ENCODE peak calls at places on chromosomes 3 and 15, in nine cellular contexts. One of them, this sample, is unnamed.

GRCh38 chr3:125683067-125683844 is 88.0 kb upstream of the OSBPL11 start:
- DNase-seq in lower leg skin: peak
- DNase-seq in neural progenitor cell: no peak
- DNase-seq in WERI-Rb-1: peak
- DNase-seq in right lobe of liver: no peak
- DNase-seq in mucosa of descending colon: no peak
- DNase-seq in osteoblast: no peak
- DNase-seq in hepatocyte: no peak
- DNase-seq in astrocyte of the spinal cord: no peak
- DNase-seq in this sample: no peak

GRCh38 chr3:107264888-107265287 is 112.4 kb upstream of the CCDC54 start:
- DNase-seq in neural progenitor cell: no peak
- DNase-seq in WERI-Rb-1: no peak
- DNase-seq in osteoblast: no peak
- DNase-seq in right lobe of liver: no peak
- DNase-seq in astrocyte of the spinal cord: no peak
- DNase-seq in hepatocyte: peak
- DNase-seq in lower leg skin: no peak
- DNase-seq in mucosa of descending colon: no peak
- DNase-seq in this sample: peak

GRCh38 chr15:81945014-81945615 is 100.7 kb downstream of the MEX3B start:
- DNase-seq in hepatocyte: no peak
- DNase-seq in WERI-Rb-1: no peak
- DNase-seq in lower leg skin: no peak
- DNase-seq in mucosa of descending colon: no peak
- DNase-seq in osteoblast: no peak
- DNase-seq in neural progenitor cell: peak
- DNase-seq in right lobe of liver: no peak
- DNase-seq in astrocyte of the spinal cord: no peak
- DNase-seq in this sample: no peak

GRCh38 chr15:90347666-90348065 is 4.4 kb upstream of the ZNF774 start:
- DNase-seq in hepatocyte: no peak
- DNase-seq in right lobe of liver: no peak
- DNase-seq in lower leg skin: no peak
- DNase-seq in neural progenitor cell: no peak
- DNase-seq in mucosa of descending colon: no peak
- DNase-seq in osteoblast: no peak
- DNase-seq in astrocyte of the spinal cord: no peak
- DNase-seq in WERI-Rb-1: no peak
- DNase-seq in this sample: no peak

GRCh38 chr15:42139596-42139995 is 16.8 kb downstream of the PLA2G4F start:
- DNase-seq in lower leg skin: peak
- DNase-seq in neural progenitor cell: no peak
- DNase-seq in right lobe of liver: peak
- DNase-seq in astrocyte of the spinal cord: no peak
- DNase-seq in mucosa of descending colon: no peak
- DNase-seq in hepatocyte: no peak
- DNase-seq in osteoblast: peak
- DNase-seq in WERI-Rb-1: no peak
- DNase-seq in this sample: no peak

GRCh38 chr3:123759311-123759710 is 124.8 kb downstream of the MYLK start:
- DNase-seq in astrocyte of the spinal cord: no peak
- DNase-seq in right lobe of liver: no peak
- DNase-seq in WERI-Rb-1: no peak
- DNase-seq in mucosa of descending colon: no peak
- DNase-seq in neural progenitor cell: no peak
- DNase-seq in lower leg skin: no peak
- DNase-seq in osteoblast: peak
- DNase-seq in hepatocyte: no peak
- DNase-seq in this sample: no peak

GRCh38 chr3:29757054-29757777 is 476.3 kb downstream of the RBMS3 start:
- DNase-seq in mucosa of descending colon: no peak
- DNase-seq in neural progenitor cell: no peak
- DNase-seq in hepatocyte: peak
- DNase-seq in right lobe of liver: peak
- DNase-seq in WERI-Rb-1: no peak
- DNase-seq in astrocyte of the spinal cord: peak
- DNase-seq in lower leg skin: no peak
- DNase-seq in osteoblast: no peak
- DNase-seq in this sample: peak

GRCh38 chr3:111237906-111238305 is 166.3 kb downstream of the NECTIN3 start:
- DNase-seq in neural progenitor cell: no peak
- DNase-seq in WERI-Rb-1: no peak
- DNase-seq in astrocyte of the spinal cord: no peak
- DNase-seq in mucosa of descending colon: no peak
- DNase-seq in osteoblast: no peak
- DNase-seq in hepatocyte: no peak
- DNase-seq in right lobe of liver: no peak
- DNase-seq in lower leg skin: no peak
- DNase-seq in this sample: no peak

GRCh38 chr3:12476238-12476897 is 7.9 kb upstream of the TSEN2 start:
- DNase-seq in lower leg skin: no peak
- DNase-seq in astrocyte of the spinal cord: peak
- DNase-seq in neural progenitor cell: no peak
- DNase-seq in WERI-Rb-1: no peak
- DNase-seq in mucosa of descending colon: no peak
- DNase-seq in hepatocyte: no peak
- DNase-seq in right lobe of liver: no peak
- DNase-seq in osteoblast: peak
- DNase-seq in this sample: no peak

GRCh38 chr3:164278550-164278949 is 799.7 kb downstream of the SI start:
- DNase-seq in osteoblast: no peak
- DNase-seq in WERI-Rb-1: no peak
- DNase-seq in right lobe of liver: no peak
- DNase-seq in neural progenitor cell: no peak
- DNase-seq in lower leg skin: no peak
- DNase-seq in astrocyte of the spinal cord: no peak
- DNase-seq in mucosa of descending colon: no peak
- DNase-seq in hepatocyte: no peak
- DNase-seq in this sample: no peak

GRCh38 chr3:178270838-178271237 is 265.4 kb upstream of the KCNMB2 start:
- DNase-seq in lower leg skin: no peak
- DNase-seq in neural progenitor cell: no peak
- DNase-seq in hepatocyte: no peak
- DNase-seq in astrocyte of the spinal cord: no peak
- DNase-seq in WERI-Rb-1: no peak
- DNase-seq in osteoblast: no peak
- DNase-seq in right lobe of liver: no peak
- DNase-seq in mucosa of descending colon: no peak
- DNase-seq in this sample: no peak

GRCh38 chr3:129622418-129622872 is 16.0 kb upstream of the PLXND1 start:
- DNase-seq in neural progenitor cell: no peak
- DNase-seq in osteoblast: peak
- DNase-seq in astrocyte of the spinal cord: no peak
- DNase-seq in hepatocyte: no peak
- DNase-seq in lower leg skin: no peak
- DNase-seq in mucosa of descending colon: peak
- DNase-seq in right lobe of liver: no peak
- DNase-seq in WERI-Rb-1: no peak
- DNase-seq in this sample: no peak

GRCh38 chr3:181614878-181615277 is 96.8 kb upstream of the SOX2 start:
- DNase-seq in astrocyte of the spinal cord: no peak
- DNase-seq in hepatocyte: no peak
- DNase-seq in right lobe of liver: no peak
- DNase-seq in mucosa of descending colon: no peak
- DNase-seq in lower leg skin: no peak
- DNase-seq in osteoblast: no peak
- DNase-seq in neural progenitor cell: no peak
- DNase-seq in WERI-Rb-1: no peak
- DNase-seq in this sample: no peak
- TF ChIP-seq CTCF in astrocyte of the spinal cord: no peak
- TF ChIP-seq CTCF in hepatocyte: no peak
- TF ChIP-seq CTCF in right lobe of liver: no peak
- TF ChIP-seq CTCF in mucosa of descending colon: no peak
- TF ChIP-seq CTCF in lower leg skin: no peak
- TF ChIP-seq CTCF in osteoblast: no peak
- TF ChIP-seq CTCF in neural progenitor cell: no peak
- TF ChIP-seq CTCF in WERI-Rb-1: no peak
- TF ChIP-seq CTCF in this sample: no peak

GRCh38 chr3:149375164-149375823 is 2.2 kb downstream of the TM4SF1 start:
- DNase-seq in hepatocyte: no peak
- DNase-seq in mucosa of descending colon: no peak
- DNase-seq in osteoblast: peak
- DNase-seq in right lobe of liver: no peak
- DNase-seq in lower leg skin: no peak
- DNase-seq in neural progenitor cell: no peak
- DNase-seq in WERI-Rb-1: no peak
- DNase-seq in astrocyte of the spinal cord: no peak
- DNase-seq in this sample: no peak

GRCh38 chr3:149375824-149376196 is 1.6 kb downstream of the TM4SF1 start:
- DNase-seq in hepatocyte: no peak
- DNase-seq in astrocyte of the spinal cord: no peak
- DNase-seq in neural progenitor cell: no peak
- DNase-seq in mucosa of descending colon: no peak
- DNase-seq in WERI-Rb-1: no peak
- DNase-seq in lower leg skin: no peak
- DNase-seq in osteoblast: no peak
- DNase-seq in right lobe of liver: no peak
- DNase-seq in this sample: no peak

GRCh38 chr3:149376728-149377407 is 581 bp downstream of the TM4SF1 start:
- DNase-seq in astrocyte of the spinal cord: peak
- DNase-seq in neural progenitor cell: no peak
- DNase-seq in hepatocyte: no peak
- DNase-seq in right lobe of liver: no peak
- DNase-seq in mucosa of descending colon: no peak
- DNase-seq in WERI-Rb-1: no peak
- DNase-seq in lower leg skin: no peak
- DNase-seq in osteoblast: no peak
- DNase-seq in this sample: peak

GRCh38 chr3:149378420-149379388 is 1.3 kb upstream of the TM4SF1 start:
- DNase-seq in neural progenitor cell: no peak
- DNase-seq in astrocyte of the spinal cord: no peak
- DNase-seq in WERI-Rb-1: no peak
- DNase-seq in osteoblast: no peak
- DNase-seq in mucosa of descending colon: no peak
- DNase-seq in hepatocyte: no peak
- DNase-seq in right lobe of liver: no peak
- DNase-seq in lower leg skin: no peak
- DNase-seq in this sample: peak

DNA sequence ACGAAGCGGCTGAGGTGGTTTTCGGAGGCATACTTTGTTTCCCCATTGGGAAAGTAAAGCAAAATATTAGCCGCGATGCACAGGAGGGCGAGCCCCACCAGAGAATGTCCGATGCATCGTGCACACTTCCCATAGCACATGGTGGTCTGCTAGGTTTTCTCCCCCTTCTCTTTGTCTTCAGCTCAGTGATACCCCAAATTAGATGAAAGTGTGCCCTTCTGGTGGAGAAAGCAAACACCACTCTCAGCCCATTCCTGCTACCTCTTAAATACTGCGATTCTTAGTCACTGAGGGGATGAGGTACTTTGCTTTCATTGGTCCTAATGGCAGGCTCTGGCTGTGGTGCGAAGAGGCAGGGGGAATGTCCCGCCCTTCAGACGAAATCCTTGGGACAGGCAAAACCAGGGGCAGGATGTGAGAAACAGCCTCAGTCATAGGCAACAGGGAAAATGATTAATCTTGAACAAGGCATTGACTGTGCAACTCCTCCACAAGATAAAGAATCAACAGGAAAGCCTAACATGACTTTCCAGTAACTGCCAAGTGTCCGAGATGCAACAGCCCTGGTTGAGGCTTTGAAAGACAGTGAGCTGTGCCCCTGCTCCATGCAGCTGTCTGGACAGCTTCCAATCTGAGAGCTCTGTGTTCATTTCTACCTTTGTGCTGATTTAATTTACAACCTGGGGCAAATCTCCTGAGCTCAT is at the start of gene TM4SF1:
- DNase-seq in neural progenitor cell: no peak
- DNase-seq in mucosa of descending colon: peak
- DNase-seq in right lobe of liver: no peak
- DNase-seq in lower leg skin: peak
- DNase-seq in astrocyte of the spinal cord: peak
- DNase-seq in osteoblast: peak
- DNase-seq in hepatocyte: peak
- DNase-seq in WERI-Rb-1: no peak
- DNase-seq in this sample: peak
- H3K4me3 ChIP-seq in neural progenitor cell: no peak
- H3K4me3 ChIP-seq in mucosa of descending colon: peak
- H3K4me3 ChIP-seq in right lobe of liver: peak
- H3K4me3 ChIP-seq in lower leg skin: peak
- H3K4me3 ChIP-seq in astrocyte of the spinal cord: peak
- H3K4me3 ChIP-seq in osteoblast: peak
- H3K4me3 ChIP-seq in hepatocyte: no peak
- H3K4me3 ChIP-seq in WERI-Rb-1: no peak
- H3K4me3 ChIP-seq in this sample: peak

DNA sequence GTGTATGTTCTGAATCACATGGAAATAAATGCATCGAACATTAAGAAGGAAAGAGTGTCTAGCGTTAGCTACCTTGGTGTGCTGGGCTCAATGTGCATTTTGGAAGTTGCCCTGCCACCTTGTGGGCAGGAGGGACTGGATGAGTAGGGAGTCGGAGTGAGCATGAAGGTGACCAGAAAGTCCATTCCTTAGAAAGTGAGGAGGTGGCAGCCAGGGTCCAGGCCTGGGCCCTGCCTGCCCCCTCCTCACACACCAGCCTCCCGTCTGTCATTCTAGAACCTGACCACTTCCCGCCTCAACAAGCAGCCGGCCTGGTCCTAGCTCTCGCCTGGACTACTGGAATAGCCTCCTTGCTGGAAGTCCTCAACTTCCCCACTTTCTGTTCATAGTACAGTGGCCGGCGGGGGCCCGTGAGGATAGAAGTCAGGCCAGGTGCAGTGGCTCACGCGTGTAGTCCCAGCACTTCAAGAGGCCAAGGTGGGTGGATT is 10.2 kb upstream of the GATA2 start:
- DNase-seq in astrocyte of the spinal cord: no peak
- DNase-seq in WERI-Rb-1: peak
- DNase-seq in right lobe of liver: peak
- DNase-seq in hepatocyte: no peak
- DNase-seq in mucosa of descending colon: no peak
- DNase-seq in neural progenitor cell: peak
- DNase-seq in lower leg skin: peak
- DNase-seq in osteoblast: no peak
- DNase-seq in this sample: no peak
- TF ChIP-seq CTCF in astrocyte of the spinal cord: peak
- TF ChIP-seq CTCF in WERI-Rb-1: peak
- TF ChIP-seq CTCF in right lobe of liver: peak
- TF ChIP-seq CTCF in hepatocyte: no peak
- TF ChIP-seq CTCF in mucosa of descending colon: no peak
- TF ChIP-seq CTCF in neural progenitor cell: peak
- TF ChIP-seq CTCF in lower leg skin: no peak
- TF ChIP-seq CTCF in osteoblast: peak
- TF ChIP-seq CTCF in this sample: peak

DNA sequence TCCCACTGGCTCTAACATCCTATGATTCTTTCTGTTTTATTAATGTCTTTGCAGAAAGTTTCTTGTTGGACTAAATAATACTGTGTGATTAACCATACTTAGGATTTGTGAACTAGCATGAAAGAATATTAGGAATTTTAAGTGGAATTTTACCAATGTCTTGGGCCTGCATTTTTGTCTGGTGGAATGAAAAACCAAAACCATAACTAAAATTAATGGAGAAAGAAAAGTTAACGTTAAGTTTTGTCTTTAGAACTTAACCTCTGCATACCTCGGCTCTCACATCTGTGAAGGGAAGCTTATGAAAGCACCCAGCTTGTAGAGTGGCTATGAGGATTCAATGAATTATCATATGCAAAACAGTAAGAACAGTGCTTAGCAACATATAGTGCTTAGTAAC is 6.5 kb downstream of the FBN1 start:
- DNase-seq in right lobe of liver: no peak
- DNase-seq in osteoblast: no peak
- DNase-seq in astrocyte of the spinal cord: no peak
- DNase-seq in WERI-Rb-1: no peak
- DNase-seq in neural progenitor cell: no peak
- DNase-seq in mucosa of descending colon: no peak
- DNase-seq in hepatocyte: no peak
- DNase-seq in lower leg skin: no peak
- DNase-seq in this sample: no peak
- H3K4me3 ChIP-seq in right lobe of liver: no peak
- H3K4me3 ChIP-seq in osteoblast: no peak
- H3K4me3 ChIP-seq in astrocyte of the spinal cord: no peak
- H3K4me3 ChIP-seq in WERI-Rb-1: no peak
- H3K4me3 ChIP-seq in neural progenitor cell: no peak
- H3K4me3 ChIP-seq in mucosa of descending colon: no peak
- H3K4me3 ChIP-seq in hepatocyte: no peak
- H3K4me3 ChIP-seq in lower leg skin: no peak
- H3K4me3 ChIP-seq in this sample: no peak